ENCODE peak calls at places on chromosomes 13 and 19, in four cellular contexts. A is A549, F is IMR-90, N is WTC11. M is an unnamed sample.

GRCh38 chr19:11345122-11345752 is 831 bp downstream of the TMEM205 start:
- DNase-seq in A (no peak), F (no peak), N (no peak), M (no peak)

GRCh38 chr13:25742220-25742619 is 309.6 kb downstream of the SHISA2 start:
- DNase-seq in A (no peak), F (no peak), N (no peak), M (no peak)

GRCh38 chr13:104295537-104295936 is 1229.3 kb upstream of the SLC10A2 start:
- DNase-seq in A (no peak), F (no peak), N (no peak), M (no peak)

GRCh38 chr13:91468301-91468700 is 69.9 kb downstream of the GPC5 start:
- DNase-seq in A (no peak), F (peak), N (no peak), M (no peak)

GRCh38 chr19:48770223-48770622 is 14.9 kb downstream of the FGF21 start:
- DNase-seq in A (no peak), F (no peak), N (no peak), M (no peak)

GRCh38 chr19:47854459-47854858 is 4.6 kb upstream of the TPRX2 start:
- DNase-seq in A (no peak), F (no peak), N (no peak), M (no peak)

GRCh38 chr13:113393226-113393571 is 29.3 kb upstream of the GRTP1 start:
- DNase-seq in A (no peak), F (no peak), N (peak), M (no peak)

GRCh38 chr13:39481493-39481892 is 121.5 kb downstream of the LHFPL6 start:
- DNase-seq in A (no peak), F (no peak), N (no peak), M (no peak)

GRCh38 chr13:111216166-111216960 is 101.3 kb downstream of the ARHGEF7 start:
- DNase-seq in A (peak), F (peak), N (peak), M (no peak)

GRCh38 chr13:30898721-30899188 is 7.3 kb upstream of the MEDAG start:
- DNase-seq in A (no peak), F (peak), N (no peak), M (no peak)

GRCh38 chr13:52361225-52361624 is 44.7 kb downstream of the THSD1 start:
- DNase-seq in A (no peak), F (no peak), N (no peak), M (no peak)

GRCh38 chr13:52359534-52359933 is 46.4 kb downstream of the THSD1 start:
- DNase-seq in A (no peak), F (peak), N (no peak), M (no peak)

GRCh38 chr13:52353116-52353718 is 52.8 kb downstream of the THSD1 start:
- DNase-seq in A (no peak), F (peak), N (no peak), M (no peak)

DNA sequence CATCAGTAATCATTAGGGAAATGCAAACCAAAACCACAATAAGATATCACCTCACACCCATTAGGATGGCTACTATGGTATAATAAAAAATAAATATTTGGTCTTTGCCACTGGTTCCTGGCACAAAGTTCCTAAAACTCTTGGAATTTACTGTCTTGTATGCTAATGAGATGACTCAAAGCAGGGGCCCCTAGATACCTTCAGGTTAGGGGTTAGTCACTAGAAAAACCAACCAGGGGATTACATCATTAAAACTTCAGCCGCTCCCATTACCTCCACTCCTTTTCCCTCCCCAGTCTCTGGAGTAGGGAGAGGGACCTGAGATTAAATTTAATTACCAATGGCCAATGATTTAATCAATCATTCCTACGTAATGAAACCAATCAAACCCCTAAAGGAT is 49.6 kb downstream of the THSD1 start:
- DNase-seq in A (no peak), F (peak), N (no peak), M (no peak)
- TF ChIP-seq USF2 in A (no peak), F (no peak), N (no peak), M (no peak)

GRCh38 chr19:12785431-12786011 is 5.8 kb upstream of the JUNB start:
- DNase-seq in A (no peak), F (no peak), N (no peak), M (no peak)
- TF ChIP-seq USF2 in A (no peak), F (no peak), N (no peak), M (no peak)

DNA sequence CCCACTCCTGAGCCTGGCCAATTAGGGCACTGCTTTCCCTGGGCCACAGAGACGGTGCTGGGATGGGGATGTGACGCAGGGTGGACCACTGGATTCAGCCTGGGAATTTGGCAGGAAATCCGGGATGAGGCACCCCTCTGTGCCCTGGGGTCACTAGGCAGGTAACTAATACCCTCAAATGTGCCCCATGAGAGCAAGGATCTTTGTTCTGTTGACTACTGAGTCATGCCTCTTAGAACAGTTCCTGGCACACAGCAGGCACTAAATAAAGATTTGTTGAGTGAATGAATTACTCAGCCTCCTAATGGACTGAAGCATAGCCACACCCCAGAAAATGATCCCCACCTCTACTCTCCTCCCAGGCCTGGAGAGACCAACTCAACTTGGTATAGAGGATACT is 15.9 kb downstream of the OPA3 start:
- DNase-seq in A (peak), F (peak), N (no peak), M (no peak)
- TF ChIP-seq USF2 in A (no peak), F (no peak), N (no peak), M (no peak)

GRCh38 chr19:17333611-17334413 is 843 bp downstream of the ANO8 start:
- DNase-seq in A (peak), F (peak), N (peak), M (peak)
- TF ChIP-seq USF2 in A (no peak), F (no peak), N (no peak), M (no peak)

GRCh38 chr19:4264812-4265211 is 14.3 kb upstream of the SHD start:
- DNase-seq in A (no peak), F (no peak), N (no peak), M (no peak)

GRCh38 chr19:4267901-4268815 is 10.9 kb upstream of the SHD start:
- DNase-seq in A (no peak), F (no peak), N (no peak), M (no peak)

GRCh38 chr19:4266253-4267000 is 12.6 kb upstream of the SHD start:
- DNase-seq in A (no peak), F (no peak), N (no peak), M (no peak)

GRCh38 chr19:4268816-4269430 is 10.1 kb upstream of the SHD start:
- DNase-seq in A (no peak), F (no peak), N (no peak), M (no peak)

DNA sequence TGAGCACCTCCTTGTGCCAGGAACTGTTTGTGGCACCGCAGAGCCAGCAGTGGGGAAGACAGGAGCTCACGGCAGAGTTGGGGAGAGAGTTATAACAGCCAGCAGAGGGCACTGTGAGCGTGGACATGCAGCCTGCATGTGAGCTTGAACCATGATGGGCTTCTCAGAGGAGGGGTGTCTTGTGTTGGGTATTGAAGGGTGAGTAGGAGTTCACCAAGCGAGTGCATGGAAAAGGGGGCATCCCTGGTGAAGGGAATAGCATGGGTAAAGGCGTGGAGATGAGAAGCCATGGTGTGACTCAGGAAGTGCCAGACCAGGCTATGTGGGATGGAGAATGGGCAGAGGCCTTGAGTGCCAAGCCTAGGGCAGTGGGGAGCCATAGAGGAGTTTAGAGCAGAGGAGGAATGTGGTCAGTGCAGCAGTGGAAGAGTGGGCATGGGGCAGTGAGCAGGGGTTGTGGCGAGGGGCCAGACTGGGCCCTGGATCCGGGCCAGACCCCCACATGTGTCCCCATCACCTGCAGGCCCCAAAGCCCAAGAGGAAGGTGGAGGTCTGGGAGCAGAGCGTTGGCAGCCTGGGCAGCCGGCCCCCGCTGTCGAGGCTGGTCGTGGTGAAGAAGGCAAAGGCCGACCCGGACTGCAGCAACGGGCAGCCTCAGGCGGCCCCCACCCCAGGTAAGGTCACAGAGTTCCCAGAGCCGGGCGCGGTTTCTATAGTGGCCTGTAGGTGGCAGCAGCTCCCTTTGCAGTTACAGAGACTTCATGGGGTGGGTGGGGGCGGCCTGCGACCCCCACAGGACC is 11.8 kb upstream of the SHD start:
- DNase-seq in A (peak), F (peak), N (peak), M (no peak)
- TF ChIP-seq USF2 in A (no peak), F (no peak), N (no peak), M (no peak)

GRCh38 chr19:40252395-40252794 is 25.9 kb upstream of the CCNP start:
- DNase-seq in A (no peak), F (no peak), N (no peak), M (no peak)
- TF ChIP-seq USF2 in A (no peak), F (no peak), N (no peak), M (no peak)

DNA sequence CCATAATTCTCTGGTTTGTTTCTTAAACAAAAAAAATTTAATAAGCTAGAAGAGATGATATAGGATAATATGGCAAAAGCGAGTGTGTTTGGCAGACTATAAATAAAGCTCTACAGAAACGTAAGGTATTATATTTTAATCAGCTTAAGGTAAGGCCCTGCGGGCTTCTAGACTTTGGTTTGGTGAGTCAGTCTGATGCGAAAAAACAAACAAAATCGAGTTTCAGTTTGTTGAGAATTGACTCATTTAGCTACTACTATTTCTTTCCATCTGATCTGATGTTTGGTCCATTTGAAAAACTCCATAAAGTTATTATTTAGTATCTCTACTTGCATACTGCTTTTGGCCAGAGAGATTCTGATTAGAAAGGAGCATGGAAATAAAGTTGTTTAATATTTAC is 138.0 kb downstream of the MIPEP start:
- DNase-seq in A (no peak), F (peak), N (no peak), M (peak)
- TF ChIP-seq USF2 in A (no peak), F (no peak), N (no peak), M (no peak)

GRCh38 chr19:19602136-19602712 is 16.3 kb downstream of the PBX4 start:
- DNase-seq in A (no peak), F (no peak), N (no peak), M (no peak)
- TF ChIP-seq USF2 in A (no peak), F (no peak), N (no peak), M (no peak)

GRCh38 chr19:39680593-39680992 is 23.7 kb upstream of the LGALS14 start:
- DNase-seq in A (no peak), F (no peak), N (no peak), M (no peak)

GRCh38 chr19:39679791-39680168 is 24.1 kb downstream of the LGALS16 start:
- DNase-seq in A (no peak), F (no peak), N (no peak), M (no peak)

GRCh38 chr19:39679056-39679790 is 23.5 kb downstream of the LGALS16 start:
- DNase-seq in A (no peak), F (no peak), N (no peak), M (peak)

GRCh38 chr19:39676004-39676403 is 20.3 kb downstream of the LGALS16 start:
- DNase-seq in A (no peak), F (no peak), N (no peak), M (peak)

GRCh38 chr19:39677931-39678889 is 22.5 kb downstream of the LGALS16 start:
- DNase-seq in A (no peak), F (peak), N (no peak), M (no peak)
- TF ChIP-seq USF2 in A (no peak), F (no peak), N (no peak), M (no peak)

DNA sequence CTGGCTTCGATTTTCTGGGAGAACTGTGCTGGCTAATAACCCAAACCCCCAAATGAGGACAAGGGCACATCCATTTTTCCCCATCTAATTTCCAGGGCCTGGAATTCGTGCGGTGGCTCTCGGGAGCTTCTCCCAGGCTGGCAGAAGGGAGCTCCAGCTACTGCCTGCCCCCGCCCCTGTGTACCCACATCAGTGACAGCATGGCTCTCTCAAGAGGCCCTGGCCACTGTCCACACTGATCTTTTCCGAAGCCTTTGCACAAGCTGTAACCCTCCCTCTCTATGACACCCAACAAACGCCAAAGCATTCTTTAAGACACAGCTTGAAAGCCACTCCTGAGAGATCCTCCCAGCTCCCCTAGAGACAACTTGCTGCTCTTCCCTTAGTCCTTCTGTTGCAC is 73.1 kb downstream of the ZIC5 start:
- DNase-seq in A (no peak), F (no peak), N (no peak), M (no peak)
- TF ChIP-seq USF2 in A (no peak), F (no peak), N (no peak), M (no peak)

M was measured in GM12878.